ENCODE peak calls at places on chromosomes 12 and 14, in five cellular contexts. X, Y, Z, R and V are unnamed samples.

GRCh38 chr14:56137842-56138241 is 19.6 kb downstream of the PELI2 start:
- DNase-seq in X (no peak), Y (no peak), Z (no peak), R (no peak), V (no peak)

GRCh38 chr14:42533476-42533875 is 926.8 kb downstream of the LRFN5 start:
- DNase-seq in X (no peak), Y (no peak), Z (no peak), R (no peak), V (no peak)

GRCh38 chr12:54352022-54352531 is 12.2 kb downstream of the GPR84 start:
- DNase-seq in X (peak; percentile 53), Y (peak; percentile 79), Z (no peak), R (no peak), V (no peak)

GRCh38 chr12:124756151-124756550 is 107.5 kb downstream of the SCARB1 start:
- DNase-seq in X (no peak), Y (no peak), Z (no peak), R (no peak), V (no peak)

GRCh38 chr12:18629916-18630315 is 107.9 kb downstream of the PLCZ1 start:
- DNase-seq in X (no peak), Y (no peak), Z (no peak), R (no peak), V (no peak)

GRCh38 chr12:120936197-120936596 is 32.0 kb upstream of the SPPL3 start:
- DNase-seq in X (no peak), Y (no peak), Z (no peak), R (no peak), V (no peak)

GRCh38 chr14:55599250-55599879 is 19.4 kb downstream of the KTN1 start:
- DNase-seq in X (no peak), Y (no peak), Z (no peak), R (no peak), V (no peak)

GRCh38 chr12:112716099-112717093 is 75.2 kb upstream of the RPH3A start:
- DNase-seq in X (no peak), Y (no peak), Z (peak; percentile 46), R (no peak), V (no peak)